ENCODE peak calls at places on chromosomes 13 and 19, in ten cellular contexts. U, Z, A, X, T, B, E, S, P and R are unnamed samples.

GRCh38 chr19:29086182-29086581 is 126.8 kb downstream of the UQCRFS1 start:
- DNase-seq in U (no peak), Z (no peak), A (no peak), X (no peak), T (no peak), B (no peak), E (no peak), S (no peak), P (no peak), R (no peak)

GRCh38 chr13:49679244-49679643 is 12.0 kb downstream of the EBPL start:
- DNase-seq in U (peak; percentile 31), Z (no peak), A (no peak), X (no peak), T (no peak), B (no peak), E (peak; percentile 8), S (no peak), P (no peak), R (no peak)

GRCh38 chr13:71039440-71039839 is 827.6 kb downstream of the DACH1 start:
- DNase-seq in U (no peak), Z (no peak), A (no peak), X (no peak), T (no peak), B (no peak), E (no peak), S (no peak), P (no peak), R (no peak)

GRCh38 chr13:26614721-26615120 is 57.2 kb downstream of the WASF3 start:
- DNase-seq in U (no peak), Z (no peak), A (no peak), X (no peak), T (no peak), B (no peak), E (no peak), S (no peak), P (no peak), R (no peak)

GRCh38 chr13:114131581-114132418 is 623 bp downstream of the RASA3 start:
- DNase-seq in U (peak; percentile 33), Z (no peak), A (no peak), X (peak; percentile 34), T (no peak), B (peak; percentile 34), E (no peak), S (no peak), P (no peak), R (peak; percentile 70)

GRCh38 chr13:50910483-50910805 is 853 bp downstream of the RNASEH2B start:
- DNase-seq in U (peak; percentile 50), Z (no peak), A (no peak), X (no peak), T (peak; percentile 38), B (no peak), E (peak; percentile 40), S (peak; percentile 25), P (peak; percentile 55), R (no peak)

GRCh38 chr19:56727731-56728130 is 56.2 kb upstream of the ZNF835 start:
- DNase-seq in U (no peak), Z (no peak), A (no peak), X (no peak), T (no peak), B (no peak), E (no peak), S (no peak), P (peak; percentile 7), R (no peak)

GRCh38 chr13:99228737-99229691 is 28.4 kb downstream of the UBAC2 start:
- DNase-seq in U (peak; percentile 90), Z (no peak), A (peak; percentile 95), X (no peak), T (no peak), B (no peak), E (peak; percentile 42), S (peak; percentile 78), P (peak; percentile 42), R (no peak)